ENCODE peak calls at places on chromosome 13, in four cellular contexts. X is cardiac muscle cell, B is epithelial cell of prostate, N is heart left ventricle. L is an unnamed sample.

GRCh38 chr13:36006347-36006746 is 124.8 kb downstream of the DCLK1 start:
- DNase-seq in X (no peak), B (no peak), N (no peak), L (no peak)

GRCh38 chr13:92164822-92165221 is 766.4 kb downstream of the GPC5 start:
- DNase-seq in X (no peak), B (no peak), N (no peak), L (no peak)

GRCh38 chr13:27915301-27916207 is 4.2 kb upstream of the PDX1 start:
- DNase-seq in X (no peak), B (no peak), N (no peak), L (no peak)

GRCh38 chr13:74191036-74191809 is 57.0 kb upstream of the KLF12 start:
- DNase-seq in X (no peak), B (no peak), N (no peak), L (no peak)

GRCh38 chr13:28475916-28476725 is 18.8 kb downstream of the FLT1 start:
- DNase-seq in X (no peak), B (peak; percentile 26), N (no peak), L (no peak)

GRCh38 chr13:25493930-25494707 is 122.3 kb downstream of the ATP8A2 start:
- DNase-seq in X (peak; percentile 53), B (no peak), N (no peak), L (no peak)

GRCh38 chr13:95420501-95420900 is 119.2 kb upstream of the ABCC4 start:
- DNase-seq in X (no peak), B (no peak), N (no peak), L (no peak)

GRCh38 chr13:30354481-30355404 is 47.4 kb upstream of the KATNAL1 start:
- DNase-seq in X (no peak), B (no peak), N (no peak), L (no peak)

GRCh38 chr13:40483601-40484000 is 182.8 kb downstream of the FOXO1 start:
- DNase-seq in X (no peak), B (no peak), N (peak; percentile 51), L (no peak)

GRCh38 chr13:80835902-80836301 is 495.0 kb upstream of the SPRY2 start:
- DNase-seq in X (no peak), B (no peak), N (no peak), L (no peak)

GRCh38 chr13:65378943-65379519 is 1851.1 kb downstream of the PCDH9 start:
- DNase-seq in X (no peak), B (no peak), N (no peak), L (no peak)

GRCh38 chr13:110396913-110397379 is 89.9 kb downstream of the COL4A2 start:
- DNase-seq in X (no peak), B (peak; percentile 91), N (peak; percentile 84), L (no peak)

GRCh38 chr13:91242652-91243051 is 104.8 kb upstream of the MIR17HG start:
- DNase-seq in X (no peak), B (no peak), N (no peak), L (no peak)

GRCh38 chr13:33524086-33524485 is 238.5 kb upstream of the STARD13 start:
- DNase-seq in X (no peak), B (no peak), N (no peak), L (no peak)
- H3K27ac ChIP-seq in X (no peak overlapping the region), B (no peak overlapping the region), N (no peak overlapping the region), L (no peak overlapping the region)

GRCh38 chr13:50699874-50700663 is 143.4 kb downstream of the DLEU7 start:
- DNase-seq in X (no peak), B (no peak), N (no peak), L (no peak)
- H3K27ac ChIP-seq in X (no peak overlapping the region), B (no peak overlapping the region), N (peak overlapping the region; percentile 24), L (no peak overlapping the region)

DNA sequence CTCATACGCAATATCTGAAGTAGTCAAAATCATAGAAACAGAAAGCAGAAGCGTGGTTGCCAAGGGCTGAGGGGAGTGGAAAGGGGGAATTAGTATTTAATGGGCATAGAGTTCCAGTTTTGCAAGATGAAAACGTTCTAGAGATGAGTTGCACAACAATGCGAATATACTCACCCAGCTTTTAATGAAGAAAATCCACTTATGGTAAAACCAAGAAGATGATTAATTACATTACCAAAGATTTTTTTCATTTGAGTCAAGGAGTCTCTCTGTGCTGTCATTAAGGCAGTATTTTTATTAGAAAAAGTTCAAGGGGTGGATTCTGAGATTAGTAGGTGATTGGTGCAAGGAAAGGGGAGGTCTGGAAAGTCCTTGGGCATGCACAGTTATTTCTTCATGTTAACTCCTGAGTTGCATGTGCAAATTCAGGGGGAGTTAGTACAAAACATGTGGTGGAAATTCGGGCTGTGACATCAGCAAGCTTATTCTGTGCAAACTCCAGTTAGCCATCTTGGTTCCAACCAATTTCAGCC is 6.9 kb upstream of the CBY2 start:
- DNase-seq in X (no peak), B (no peak), N (no peak), L (no peak)
- H3K27ac ChIP-seq in X (no peak overlapping the region), B (no peak overlapping the region), N (no peak overlapping the region), L (no peak overlapping the region)

DNA sequence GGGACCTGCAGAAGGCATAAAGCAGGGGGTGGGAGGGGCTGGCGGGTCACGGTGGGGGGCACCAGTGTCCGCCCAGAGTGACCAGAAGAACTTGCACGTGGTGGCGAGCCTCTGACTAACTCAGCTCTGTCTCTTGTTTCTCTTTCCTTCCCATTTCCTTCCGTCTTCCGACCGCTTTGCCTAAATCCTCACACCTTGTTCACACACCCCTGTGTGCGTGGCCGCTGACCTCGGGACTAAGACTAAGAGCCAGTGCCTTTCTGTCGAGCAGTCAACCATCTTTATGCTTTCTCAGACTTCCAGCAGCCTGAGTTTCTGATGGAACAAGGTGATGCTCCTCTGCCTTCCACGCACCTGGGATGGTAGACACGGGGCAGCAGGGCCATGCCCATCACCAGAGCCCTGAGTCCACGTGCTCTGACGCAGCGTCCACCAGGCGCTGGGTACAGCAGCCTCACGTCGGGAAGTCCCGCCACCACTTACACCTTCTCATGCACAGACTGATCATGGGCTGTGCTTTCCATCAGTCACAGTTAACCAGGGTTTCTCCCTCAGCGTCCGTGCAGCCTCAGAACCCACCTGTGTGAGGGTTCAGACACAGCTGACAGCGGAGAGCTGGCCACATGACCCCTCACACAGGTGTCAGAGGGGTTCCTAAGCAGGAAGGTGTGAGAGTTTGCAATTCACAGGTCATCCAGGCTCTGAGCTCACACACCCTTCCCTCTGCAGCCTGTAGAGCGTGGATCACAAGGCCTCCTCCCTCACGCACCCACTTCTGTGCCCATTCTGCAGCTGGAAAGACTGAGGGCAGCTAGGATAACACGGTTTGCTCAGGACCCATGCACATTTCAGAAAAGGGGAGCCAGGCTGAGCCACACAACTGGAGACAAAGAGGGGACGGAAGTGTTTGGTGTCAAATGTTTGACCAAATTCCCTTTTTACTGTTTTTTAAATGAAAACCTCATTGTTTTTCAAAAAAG is 90.7 kb upstream of the MCF2L start:
- DNase-seq in X (no peak), B (no peak), N (no peak), L (no peak)
- H3K27ac ChIP-seq in X (no peak overlapping the region), B (no peak overlapping the region), N (no peak overlapping the region), L (no peak overlapping the region)

DNA sequence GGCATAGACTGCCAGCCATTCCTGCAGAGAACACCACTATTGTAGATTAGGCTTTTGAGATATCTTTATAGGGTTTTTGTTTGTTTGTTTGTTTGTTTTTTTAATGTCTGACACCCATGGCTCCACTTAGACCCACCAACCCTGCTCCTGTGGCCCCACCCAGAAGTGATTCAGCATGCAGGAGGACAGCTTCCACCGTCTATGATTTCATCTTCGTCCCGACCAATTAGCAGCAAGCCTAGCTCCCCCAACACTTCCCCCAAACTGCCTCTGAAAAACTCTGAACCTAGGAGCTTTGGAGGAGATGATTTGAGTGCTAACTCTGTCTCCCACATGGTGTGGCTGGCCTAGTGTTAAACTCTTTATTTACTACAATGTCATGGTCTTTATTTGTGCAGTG is 108.3 kb upstream of the RXFP2 start:
- DNase-seq in X (no peak), B (no peak), N (no peak), L (no peak)
- H3K27ac ChIP-seq in X (no peak overlapping the region), B (no peak overlapping the region), N (no peak overlapping the region), L (no peak overlapping the region)

DNA sequence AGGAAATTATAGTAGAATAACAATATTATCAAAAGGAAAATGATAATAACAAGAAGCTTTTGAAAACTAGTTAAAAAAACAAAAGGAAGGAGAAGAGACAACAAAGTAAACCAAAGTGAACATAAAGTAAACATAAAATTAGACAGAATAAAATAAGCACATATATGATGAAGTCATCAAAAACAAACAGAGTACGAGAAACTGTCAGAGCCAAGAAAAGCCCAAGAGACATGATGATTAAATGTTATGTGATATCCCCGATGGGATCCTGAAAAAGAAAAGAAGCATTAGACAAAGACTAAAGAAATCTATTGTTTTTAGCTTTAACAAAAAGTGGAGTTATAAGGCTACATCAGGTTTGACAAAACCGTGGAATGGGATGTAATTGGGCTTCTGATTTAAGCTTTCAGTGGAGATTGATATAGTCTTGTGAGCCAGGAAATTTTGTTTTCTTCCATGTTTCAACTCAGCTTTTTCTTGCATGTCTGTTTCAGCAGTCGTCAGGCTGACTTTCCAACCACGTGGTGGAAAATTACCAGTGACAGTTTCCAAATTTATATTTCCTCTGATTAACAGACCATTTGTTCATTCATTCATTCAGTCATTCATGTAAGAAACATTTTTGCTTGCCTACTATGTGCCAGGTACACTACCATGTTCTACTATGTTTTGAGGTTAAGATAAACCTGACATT is 64.9 kb downstream of the KL start:
- DNase-seq in X (no peak), B (no peak), N (no peak), L (no peak)
- H3K27ac ChIP-seq in X (no peak overlapping the region), B (no peak overlapping the region), N (no peak overlapping the region), L (no peak overlapping the region)

GRCh38 chr13:50990540-50991506 is 81.2 kb downstream of the RNASEH2B start:
- DNase-seq in X (peak; percentile 50), B (no peak), N (peak; percentile 45), L (peak; percentile 17)
- H3K27ac ChIP-seq in X (no peak overlapping the region), B (no peak overlapping the region), N (peak overlapping the region; percentile 23), L (no peak overlapping the region)

DNA sequence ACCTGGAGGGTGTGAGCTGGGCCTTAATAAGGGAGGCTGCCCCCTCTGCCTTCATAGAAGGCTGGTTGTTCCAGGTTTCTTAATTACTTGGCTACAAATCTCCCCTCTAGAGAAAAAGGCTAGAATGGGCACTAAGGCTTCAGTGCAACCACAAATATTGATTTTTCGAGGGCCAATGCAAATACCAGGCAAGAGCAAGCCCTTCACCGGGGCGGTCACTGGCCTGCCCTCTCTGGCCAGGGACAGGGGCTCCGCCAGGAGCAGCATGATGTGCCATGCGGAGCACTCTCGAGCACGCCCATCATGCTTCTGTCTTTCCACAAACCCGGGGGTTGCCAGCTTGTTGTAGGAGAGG is 127.8 kb upstream of the SPACA7 start:
- DNase-seq in X (no peak), B (no peak), N (no peak), L (no peak)
- H3K27ac ChIP-seq in X (no peak overlapping the region), B (no peak overlapping the region), N (no peak overlapping the region), L (no peak overlapping the region)